ENCODE peak calls at places on chromosomes 11 and 22, in nine cellular contexts. H, J, Z, T, F, K, L, I and W are unnamed samples.

GRCh38 chr22:47307326-47307725 is 544.9 kb downstream of the TBC1D22A start:
- DNase-seq in H (no peak), J (no peak), Z (no peak), T (no peak), F (no peak), K (no peak), L (no peak), I (peak), W (no peak)

GRCh38 chr22:23847310-23847920 is 8.6 kb upstream of the DERL3 start:
- DNase-seq in H (no peak), J (no peak), Z (no peak), T (no peak), F (no peak), K (no peak), L (peak), I (no peak), W (no peak)

GRCh38 chr11:123166095-123166559 is 28.9 kb downstream of the CLMP start:
- DNase-seq in H (no peak), J (no peak), Z (peak), T (no peak), F (no peak), K (peak), L (peak), I (peak), W (peak)

GRCh38 chr11:859394-860131 is 16.9 kb downstream of the TSPAN4 start:
- DNase-seq in H (no peak), J (no peak), Z (peak), T (no peak), F (no peak), K (peak), L (peak), I (peak), W (peak)

GRCh38 chr11:7473702-7474101 is 11.6 kb upstream of the OLFML1 start:
- DNase-seq in H (no peak), J (peak), Z (no peak), T (no peak), F (no peak), K (no peak), L (no peak), I (no peak), W (no peak)

GRCh38 chr11:78338138-78338537 is 79.5 kb downstream of the GAB2 start:
- DNase-seq in H (no peak), J (no peak), Z (no peak), T (no peak), F (no peak), K (no peak), L (no peak), I (peak), W (no peak)

GRCh38 chr11:2932850-2933251 is 3.6 kb upstream of the PHLDA2 start:
- DNase-seq in H (no peak), J (no peak), Z (no peak), T (no peak), F (no peak), K (no peak), L (peak), I (peak), W (no peak)

GRCh38 chr22:46047841-46048595 is 71.1 kb upstream of the WNT7B start:
- DNase-seq in H (no peak), J (no peak), Z (no peak), T (no peak), F (no peak), K (no peak), L (peak), I (no peak), W (no peak)

GRCh38 chr11:38791346-38791961 is 2193.4 kb upstream of the RAG2 start:
- DNase-seq in H (no peak), J (peak), Z (peak), T (no peak), F (no peak), K (peak), L (no peak), I (peak), W (no peak)

GRCh38 chr11:124499711-124500110 is 43.7 kb downstream of the OR8B12 start:
- DNase-seq in H (no peak), J (no peak), Z (no peak), T (no peak), F (no peak), K (no peak), L (no peak), I (no peak), W (no peak)

GRCh38 chr22:32698926-32699619 is 102.4 kb upstream of the TIMP3 start:
- DNase-seq in H (no peak), J (no peak), Z (no peak), T (no peak), F (no peak), K (no peak), L (peak), I (no peak), W (no peak)

GRCh38 chr11:96001037-96001436 is 77.1 kb upstream of the MTMR2 start:
- DNase-seq in H (no peak), J (no peak), Z (no peak), T (no peak), F (no peak), K (no peak), L (peak), I (peak), W (peak)

GRCh38 chr22:42662114-42663021 is 13.2 kb upstream of the CYB5R3 start:
- DNase-seq in H (peak), J (peak), Z (no peak), T (peak), F (peak), K (no peak), L (peak), I (peak), W (peak)

GRCh38 chr11:65219930-65220213 is 38.1 kb downstream of the CAPN1 start:
- DNase-seq in H (no peak), J (no peak), Z (no peak), T (no peak), F (no peak), K (no peak), L (no peak), I (peak), W (no peak)

GRCh38 chr11:60647087-60647486 is 52.3 kb upstream of the MS4A8 start:
- DNase-seq in H (no peak), J (no peak), Z (no peak), T (no peak), F (no peak), K (no peak), L (no peak), I (no peak), W (no peak)

GRCh38 chr22:37559901-37560681 is at the start of gene CDC42EP1:
- DNase-seq in H (no peak), J (no peak), Z (peak), T (no peak), F (no peak), K (no peak), L (peak), I (peak), W (peak)

GRCh38 chr22:29269230-29269604 is 1.1 kb downstream of the EWSR1 start:
- DNase-seq in H (no peak), J (no peak), Z (no peak), T (no peak), F (no peak), K (no peak), L (no peak), I (no peak), W (no peak)

GRCh38 chr11:64654958-64655541 is 64.0 kb downstream of the SLC22A12 start:
- DNase-seq in H (no peak), J (peak), Z (no peak), T (no peak), F (no peak), K (no peak), L (no peak), I (no peak), W (no peak)

GRCh38 chr11:914747-915493 is 4.3 kb upstream of the CHID1 start:
- DNase-seq in H (no peak), J (no peak), Z (no peak), T (no peak), F (no peak), K (no peak), L (peak), I (no peak), W (no peak)

GRCh38 chr11:94926698-94927237 is 46.6 kb downstream of the CWC15 start:
- DNase-seq in H (no peak), J (no peak), Z (no peak), T (no peak), F (no peak), K (no peak), L (peak), I (peak), W (peak)

GRCh38 chr11:79686703-79687419 is 246.0 kb upstream of the TENM4 start:
- DNase-seq in H (no peak), J (no peak), Z (no peak), T (no peak), F (no peak), K (no peak), L (no peak), I (no peak), W (no peak)

GRCh38 chr11:10022764-10023163 is 271.3 kb downstream of the SBF2 start:
- DNase-seq in H (no peak), J (no peak), Z (no peak), T (no peak), F (no peak), K (no peak), L (no peak), I (peak), W (no peak)